ENCODE peak calls at places on chromosomes 7 and 10, in nine cellular contexts. N is fibroblast of the aortic adventitia; I is astrocyte of the spinal cord; R is AG08396; Q is ascending aorta; D is heart left ventricle; C is memory B cell; G is stimulated activated CD8-positive, alpha-beta memory T cell treated with anti-CD3 and anti-CD28 coated beads, Interleukin-15, amount 100 ng/mL, for 24 hours; V is stimulated activated CD4-positive, alpha-beta T cell treated with anti-CD3 and anti-CD28 coated beads, TNF-alpha, amount 100 ng/mL, for 4 hours. P is an unnamed sample.

GRCh38 chr7:79055722-79056415 is 397.6 kb downstream of the MAGI2 start:
- DNase-seq in G (no peak), I (no peak), R (no peak), N (no peak), Q (no peak), D (no peak), C (no peak), V (no peak), P (no peak)

GRCh38 chr10:91652364-91652763 is 19.5 kb upstream of the PPP1R3C start:
- DNase-seq in C (no peak), Q (no peak), R (peak), I (peak), G (no peak), N (peak), V (no peak), D (no peak), P (no peak)

GRCh38 chr7:4129481-4130122 is 552.5 kb upstream of the FOXK1 start:
- DNase-seq in N (no peak), C (no peak), V (no peak), G (no peak), D (no peak), I (no peak), R (no peak), Q (no peak), P (peak)

GRCh38 chr7:41097501-41097900 is 605.4 kb downstream of the INHBA start:
- DNase-seq in I (peak), R (peak), C (no peak), N (peak), V (no peak), G (no peak), D (no peak), Q (no peak), P (no peak)

GRCh38 chr10:95906675-95907453 is 911 bp upstream of the CC2D2B start:
- DNase-seq in N (peak), I (peak), D (peak), Q (no peak), C (peak), R (peak), V (peak), G (no peak), P (peak)

GRCh38 chr10:19549503-19549902 is 266.7 kb upstream of the PLXDC2 start:
- DNase-seq in C (no peak), G (no peak), D (no peak), N (no peak), R (no peak), Q (no peak), V (no peak), I (no peak), P (no peak)

GRCh38 chr7:140525741-140526140 is 46.4 kb upstream of the MKRN1 start:
- DNase-seq in G (no peak), D (no peak), Q (no peak), C (no peak), N (peak), R (no peak), V (no peak), I (peak), P (no peak)

GRCh38 chr10:24456319-24456718 is 247.4 kb downstream of the KIAA1217 start:
- DNase-seq in G (no peak), C (no peak), N (peak), V (no peak), D (no peak), R (peak), I (peak), Q (no peak), P (no peak)

GRCh38 chr7:141563956-141564623 is 12.9 kb downstream of the AGK start:
- DNase-seq in R (no peak), V (no peak), D (no peak), Q (no peak), C (no peak), N (no peak), I (no peak), G (no peak), P (no peak)

GRCh38 chr7:5693529-5693928 is 87.9 kb downstream of the RNF216 start:
- DNase-seq in I (peak), D (peak), Q (no peak), G (no peak), V (no peak), C (peak), N (peak), R (no peak), P (peak)

GRCh38 chr10:133195096-133195495 is 34.9 kb upstream of the UTF1 start:
- DNase-seq in Q (no peak), I (no peak), N (no peak), G (no peak), R (no peak), D (no peak), C (no peak), V (no peak), P (no peak)